ENCODE peak calls at places on chromosomes 5 and 9, in eight cellular contexts. One of them, this sample, is unnamed.

GRCh38 chr9:127918201-127919107 is 1.6 kb upstream of the ST6GALNAC4 start:
- DNase-seq in EL: peak; percentile 35
- DNase-seq in activated CD4-positive, alpha-beta T cell treated with anti-CD3 and anti-CD28 coated beads, Interleukin-2, amount 10 ng/mL, durations not matched to agents 7 days and 5 days: no peak
- DNase-seq in occipital lobe: no peak
- DNase-seq in neural progenitor cell: peak; percentile 53
- DNase-seq in iPS-NIHi11: peak; percentile 41
- DNase-seq in HCEC 1CT: peak; percentile 42
- DNase-seq in Daoy: peak; percentile 53
- DNase-seq in this sample: no peak

GRCh38 chr5:54387659-54388232 is 67.8 kb upstream of the HSPB3 start:
- DNase-seq in HCEC 1CT: peak; percentile 45
- DNase-seq in neural progenitor cell: no peak
- DNase-seq in activated CD4-positive, alpha-beta T cell treated with anti-CD3 and anti-CD28 coated beads, Interleukin-2, amount 10 ng/mL, durations not matched to agents 7 days and 5 days: no peak
- DNase-seq in Daoy: peak; percentile 49
- DNase-seq in EL: peak; percentile 60
- DNase-seq in iPS-NIHi11: no peak
- DNase-seq in occipital lobe: no peak
- DNase-seq in this sample: no peak

GRCh38 chr5:27388755-27389154 is 350.4 kb upstream of the CDH9 start:
- DNase-seq in EL: no peak
- DNase-seq in HCEC 1CT: no peak
- DNase-seq in occipital lobe: no peak
- DNase-seq in Daoy: no peak
- DNase-seq in neural progenitor cell: no peak
- DNase-seq in activated CD4-positive, alpha-beta T cell treated with anti-CD3 and anti-CD28 coated beads, Interleukin-2, amount 10 ng/mL, durations not matched to agents 7 days and 5 days: no peak
- DNase-seq in iPS-NIHi11: no peak
- DNase-seq in this sample: no peak

GRCh38 chr9:69016366-69017096 is 2.6 kb upstream of the PRKACG start:
- DNase-seq in EL: no peak
- DNase-seq in neural progenitor cell: no peak
- DNase-seq in activated CD4-positive, alpha-beta T cell treated with anti-CD3 and anti-CD28 coated beads, Interleukin-2, amount 10 ng/mL, durations not matched to agents 7 days and 5 days: no peak
- DNase-seq in HCEC 1CT: no peak
- DNase-seq in Daoy: no peak
- DNase-seq in occipital lobe: no peak
- DNase-seq in iPS-NIHi11: no peak
- DNase-seq in this sample: no peak

GRCh38 chr5:19406576-19407365 is 581.2 kb downstream of the CDH18 start:
- DNase-seq in neural progenitor cell: no peak
- DNase-seq in iPS-NIHi11: no peak
- DNase-seq in HCEC 1CT: no peak
- DNase-seq in EL: no peak
- DNase-seq in occipital lobe: no peak
- DNase-seq in activated CD4-positive, alpha-beta T cell treated with anti-CD3 and anti-CD28 coated beads, Interleukin-2, amount 10 ng/mL, durations not matched to agents 7 days and 5 days: no peak
- DNase-seq in Daoy: no peak
- DNase-seq in this sample: no peak

GRCh38 chr5:156393980-156394379 is 67.0 kb downstream of the SGCD start:
- DNase-seq in Daoy: no peak
- DNase-seq in activated CD4-positive, alpha-beta T cell treated with anti-CD3 and anti-CD28 coated beads, Interleukin-2, amount 10 ng/mL, durations not matched to agents 7 days and 5 days: no peak
- DNase-seq in occipital lobe: no peak
- DNase-seq in iPS-NIHi11: no peak
- DNase-seq in EL: no peak
- DNase-seq in neural progenitor cell: no peak
- DNase-seq in HCEC 1CT: no peak
- DNase-seq in this sample: no peak

GRCh38 chr9:126327016-126327749 is 554 bp downstream of the MVB12B start:
- DNase-seq in Daoy: peak; percentile 32
- DNase-seq in EL: peak; percentile 4
- DNase-seq in neural progenitor cell: peak; percentile 34
- DNase-seq in iPS-NIHi11: peak; percentile 87
- DNase-seq in HCEC 1CT: no peak
- DNase-seq in activated CD4-positive, alpha-beta T cell treated with anti-CD3 and anti-CD28 coated beads, Interleukin-2, amount 10 ng/mL, durations not matched to agents 7 days and 5 days: no peak
- DNase-seq in occipital lobe: no peak
- DNase-seq in this sample: no peak

GRCh38 chr9:127803507-127804352 is 1.0 kb downstream of the FPGS start:
- DNase-seq in neural progenitor cell: no peak
- DNase-seq in occipital lobe: no peak
- DNase-seq in Daoy: peak; percentile 85
- DNase-seq in iPS-NIHi11: no peak
- DNase-seq in HCEC 1CT: peak; percentile 20
- DNase-seq in EL: peak; percentile 67
- DNase-seq in activated CD4-positive, alpha-beta T cell treated with anti-CD3 and anti-CD28 coated beads, Interleukin-2, amount 10 ng/mL, durations not matched to agents 7 days and 5 days: no peak
- DNase-seq in this sample: no peak

GRCh38 chr9:6904366-6904765 is 146.6 kb downstream of the KDM4C start:
- DNase-seq in neural progenitor cell: no peak
- DNase-seq in HCEC 1CT: no peak
- DNase-seq in occipital lobe: no peak
- DNase-seq in Daoy: no peak
- DNase-seq in EL: no peak
- DNase-seq in iPS-NIHi11: no peak
- DNase-seq in activated CD4-positive, alpha-beta T cell treated with anti-CD3 and anti-CD28 coated beads, Interleukin-2, amount 10 ng/mL, durations not matched to agents 7 days and 5 days: no peak
- DNase-seq in this sample: no peak

GRCh38 chr9:2603621-2604020 is 18.0 kb upstream of the VLDLR start:
- DNase-seq in iPS-NIHi11: no peak
- DNase-seq in activated CD4-positive, alpha-beta T cell treated with anti-CD3 and anti-CD28 coated beads, Interleukin-2, amount 10 ng/mL, durations not matched to agents 7 days and 5 days: no peak
- DNase-seq in HCEC 1CT: no peak
- DNase-seq in occipital lobe: no peak
- DNase-seq in neural progenitor cell: no peak
- DNase-seq in Daoy: no peak
- DNase-seq in EL: no peak
- DNase-seq in this sample: no peak

GRCh38 chr9:130410443-130410842 is 34.3 kb upstream of the ASS1 start:
- DNase-seq in EL: no peak
- DNase-seq in HCEC 1CT: no peak
- DNase-seq in occipital lobe: no peak
- DNase-seq in neural progenitor cell: no peak
- DNase-seq in Daoy: no peak
- DNase-seq in iPS-NIHi11: no peak
- DNase-seq in activated CD4-positive, alpha-beta T cell treated with anti-CD3 and anti-CD28 coated beads, Interleukin-2, amount 10 ng/mL, durations not matched to agents 7 days and 5 days: no peak
- DNase-seq in this sample: no peak

GRCh38 chr5:93611900-93612898 is 29.2 kb downstream of the NR2F1 start:
- DNase-seq in neural progenitor cell: peak; percentile 81
- DNase-seq in EL: peak; percentile 47
- DNase-seq in HCEC 1CT: peak; percentile 43
- DNase-seq in iPS-NIHi11: peak; percentile 57
- DNase-seq in Daoy: peak; percentile 24
- DNase-seq in activated CD4-positive, alpha-beta T cell treated with anti-CD3 and anti-CD28 coated beads, Interleukin-2, amount 10 ng/mL, durations not matched to agents 7 days and 5 days: no peak
- DNase-seq in occipital lobe: no peak
- DNase-seq in this sample: no peak

GRCh38 chr9:37899041-37899440 is 4.9 kb downstream of the SLC25A51 start:
- DNase-seq in neural progenitor cell: no peak
- DNase-seq in activated CD4-positive, alpha-beta T cell treated with anti-CD3 and anti-CD28 coated beads, Interleukin-2, amount 10 ng/mL, durations not matched to agents 7 days and 5 days: no peak
- DNase-seq in HCEC 1CT: peak; percentile 77
- DNase-seq in EL: peak; percentile 44
- DNase-seq in occipital lobe: no peak
- DNase-seq in Daoy: no peak
- DNase-seq in iPS-NIHi11: no peak
- DNase-seq in this sample: no peak

GRCh38 chr5:45038366-45038987 is 229.7 kb downstream of the MRPS30 start:
- DNase-seq in EL: peak; percentile 0
- DNase-seq in HCEC 1CT: no peak
- DNase-seq in activated CD4-positive, alpha-beta T cell treated with anti-CD3 and anti-CD28 coated beads, Interleukin-2, amount 10 ng/mL, durations not matched to agents 7 days and 5 days: no peak
- DNase-seq in iPS-NIHi11: peak; percentile 55
- DNase-seq in Daoy: no peak
- DNase-seq in neural progenitor cell: peak; percentile 58
- DNase-seq in occipital lobe: no peak
- DNase-seq in this sample: peak; percentile 45

GRCh38 chr5:78907255-78907886 is 77.7 kb downstream of the ARSB start:
- DNase-seq in neural progenitor cell: no peak
- DNase-seq in activated CD4-positive, alpha-beta T cell treated with anti-CD3 and anti-CD28 coated beads, Interleukin-2, amount 10 ng/mL, durations not matched to agents 7 days and 5 days: no peak
- DNase-seq in EL: peak; percentile 90
- DNase-seq in Daoy: peak; percentile 94
- DNase-seq in HCEC 1CT: peak; percentile 93
- DNase-seq in iPS-NIHi11: no peak
- DNase-seq in occipital lobe: peak; percentile 22
- DNase-seq in this sample: no peak

GRCh38 chr9:69319324-69320040 is 5.5 kb upstream of the ENTREP1 start:
- DNase-seq in HCEC 1CT: no peak
- DNase-seq in EL: no peak
- DNase-seq in iPS-NIHi11: no peak
- DNase-seq in neural progenitor cell: peak; percentile 8
- DNase-seq in occipital lobe: no peak
- DNase-seq in activated CD4-positive, alpha-beta T cell treated with anti-CD3 and anti-CD28 coated beads, Interleukin-2, amount 10 ng/mL, durations not matched to agents 7 days and 5 days: no peak
- DNase-seq in Daoy: no peak
- DNase-seq in this sample: no peak

GRCh38 chr9:89970701-89971100 is 365.9 kb downstream of the GADD45G start:
- DNase-seq in Daoy: no peak
- DNase-seq in activated CD4-positive, alpha-beta T cell treated with anti-CD3 and anti-CD28 coated beads, Interleukin-2, amount 10 ng/mL, durations not matched to agents 7 days and 5 days: no peak
- DNase-seq in iPS-NIHi11: no peak
- DNase-seq in neural progenitor cell: no peak
- DNase-seq in occipital lobe: no peak
- DNase-seq in EL: no peak
- DNase-seq in HCEC 1CT: no peak
- DNase-seq in this sample: no peak

GRCh38 chr9:92406506-92406905 is 2.1 kb upstream of the OGN start:
- DNase-seq in EL: no peak
- DNase-seq in HCEC 1CT: no peak
- DNase-seq in activated CD4-positive, alpha-beta T cell treated with anti-CD3 and anti-CD28 coated beads, Interleukin-2, amount 10 ng/mL, durations not matched to agents 7 days and 5 days: peak; percentile 61
- DNase-seq in neural progenitor cell: no peak
- DNase-seq in iPS-NIHi11: no peak
- DNase-seq in Daoy: no peak
- DNase-seq in occipital lobe: no peak
- DNase-seq in this sample: no peak

GRCh38 chr9:78783743-78784142 is 486.8 kb downstream of the PSAT1 start:
- DNase-seq in EL: no peak
- DNase-seq in HCEC 1CT: peak; percentile 3
- DNase-seq in Daoy: no peak
- DNase-seq in activated CD4-positive, alpha-beta T cell treated with anti-CD3 and anti-CD28 coated beads, Interleukin-2, amount 10 ng/mL, durations not matched to agents 7 days and 5 days: no peak
- DNase-seq in neural progenitor cell: no peak
- DNase-seq in iPS-NIHi11: peak; percentile 12
- DNase-seq in occipital lobe: no peak
- DNase-seq in this sample: no peak

GRCh38 chr9:1871486-1872181 is 143.5 kb upstream of the SMARCA2 start:
- DNase-seq in activated CD4-positive, alpha-beta T cell treated with anti-CD3 and anti-CD28 coated beads, Interleukin-2, amount 10 ng/mL, durations not matched to agents 7 days and 5 days: no peak
- DNase-seq in occipital lobe: no peak
- DNase-seq in iPS-NIHi11: peak; percentile 46
- DNase-seq in Daoy: peak; percentile 24
- DNase-seq in EL: peak; percentile 23
- DNase-seq in neural progenitor cell: peak; percentile 45
- DNase-seq in HCEC 1CT: no peak
- DNase-seq in this sample: peak; percentile 20

GRCh38 chr5:68260455-68260854 is 44.9 kb downstream of the PIK3R1 start:
- DNase-seq in Daoy: no peak
- DNase-seq in activated CD4-positive, alpha-beta T cell treated with anti-CD3 and anti-CD28 coated beads, Interleukin-2, amount 10 ng/mL, durations not matched to agents 7 days and 5 days: no peak
- DNase-seq in HCEC 1CT: no peak
- DNase-seq in iPS-NIHi11: no peak
- DNase-seq in occipital lobe: no peak
- DNase-seq in neural progenitor cell: no peak
- DNase-seq in EL: no peak
- DNase-seq in this sample: no peak

GRCh38 chr9:85523202-85523601 is 218.6 kb downstream of the AGTPBP1 start:
- DNase-seq in occipital lobe: no peak
- DNase-seq in HCEC 1CT: no peak
- DNase-seq in Daoy: no peak
- DNase-seq in EL: no peak
- DNase-seq in activated CD4-positive, alpha-beta T cell treated with anti-CD3 and anti-CD28 coated beads, Interleukin-2, amount 10 ng/mL, durations not matched to agents 7 days and 5 days: no peak
- DNase-seq in iPS-NIHi11: no peak
- DNase-seq in neural progenitor cell: no peak
- DNase-seq in this sample: no peak

GRCh38 chr9:110745656-110746055 is 77.1 kb downstream of the MUSK start:
- DNase-seq in iPS-NIHi11: no peak
- DNase-seq in HCEC 1CT: peak; percentile 30
- DNase-seq in Daoy: peak; percentile 32
- DNase-seq in activated CD4-positive, alpha-beta T cell treated with anti-CD3 and anti-CD28 coated beads, Interleukin-2, amount 10 ng/mL, durations not matched to agents 7 days and 5 days: no peak
- DNase-seq in EL: peak; percentile 23
- DNase-seq in occipital lobe: no peak
- DNase-seq in neural progenitor cell: no peak
- DNase-seq in this sample: no peak

GRCh38 chr5:90055831-90056328 is 353.7 kb downstream of the CETN3 start:
- DNase-seq in neural progenitor cell: peak; percentile 2
- DNase-seq in iPS-NIHi11: no peak
- DNase-seq in EL: peak; percentile 56
- DNase-seq in occipital lobe: no peak
- DNase-seq in Daoy: peak; percentile 64
- DNase-seq in HCEC 1CT: peak; percentile 9
- DNase-seq in activated CD4-positive, alpha-beta T cell treated with anti-CD3 and anti-CD28 coated beads, Interleukin-2, amount 10 ng/mL, durations not matched to agents 7 days and 5 days: no peak
- DNase-seq in this sample: no peak

This sample was measured in neuronal stem cell.